ENCODE peak calls at places on chromosome 4, in eight cellular contexts. B, H, F, C, V, Z, O and J are unnamed samples.
A peak's percentile ranks its signal among the peaks of the same experiment; 100 is the strongest.

GRCh38 chr4:159983080-159983479 is 880.2 kb downstream of the RAPGEF2 start:
- DNase-seq in B (no peak), H (no peak), F (no peak), C (no peak), V (no peak), Z (no peak), O (no peak), J (no peak)

GRCh38 chr4:94550352-94550751 is 98.6 kb downstream of the PDLIM5 start:
- DNase-seq in B (no peak), H (no peak), F (no peak), C (no peak), V (no peak), Z (no peak), O (no peak), J (no peak)

GRCh38 chr4:21949073-21949457 is 493 bp upstream of the KCNIP4 start:
- DNase-seq in B (peak; percentile 17), H (no peak), F (no peak), C (no peak), V (no peak), Z (no peak), O (peak; percentile 30), J (no peak)

GRCh38 chr4:8525383-8526120 is 54.6 kb upstream of the GPR78 start:
- DNase-seq in B (peak; percentile 69), H (no peak), F (no peak), C (no peak), V (no peak), Z (no peak), O (no peak), J (no peak)

GRCh38 chr4:87060957-87061356 is 126.1 kb downstream of the AFF1 start:
- DNase-seq in B (no peak), H (no peak), F (no peak), C (no peak), V (no peak), Z (no peak), O (no peak), J (no peak)

GRCh38 chr4:153238146-153238919 is 34.1 kb downstream of the TRIM2 start:
- DNase-seq in B (no peak), H (no peak), F (no peak), C (no peak), V (no peak), Z (no peak), O (no peak), J (no peak)

GRCh38 chr4:56468097-56468422 is 643 bp downstream of the SRP72 start:
- DNase-seq in B (peak; percentile 35), H (peak; percentile 7), F (peak; percentile 56), C (no peak), V (no peak), Z (no peak), O (peak; percentile 62), J (no peak)

GRCh38 chr4:170272959-170273358 is 183.2 kb upstream of the AADAT start:
- DNase-seq in B (no peak), H (no peak), F (no peak), C (no peak), V (no peak), Z (no peak), O (no peak), J (no peak)

GRCh38 chr4:23033796-23034195 is 341.1 kb downstream of the GBA3 start:
- DNase-seq in B (no peak), H (no peak), F (no peak), C (no peak), V (no peak), Z (no peak), O (no peak), J (no peak)

GRCh38 chr4:23085249-23085568 is 392.5 kb downstream of the GBA3 start:
- DNase-seq in B (no peak), H (no peak), F (no peak), C (no peak), V (no peak), Z (no peak), O (no peak), J (no peak)

GRCh38 chr4:33369366-33369899 is 2649.3 kb downstream of the PCDH7 start:
- DNase-seq in B (peak; percentile 68), H (no peak), F (no peak), C (no peak), V (no peak), Z (no peak), O (no peak), J (no peak)

GRCh38 chr4:174592256-174592984 is 70.1 kb upstream of the HPGD start:
- DNase-seq in B (peak; percentile 26), H (no peak), F (no peak), C (no peak), V (no peak), Z (no peak), O (no peak), J (no peak)

GRCh38 chr4:137692205-137692604 is 159.9 kb upstream of the PCDH18 start:
- DNase-seq in B (no peak), H (no peak), F (no peak), C (no peak), V (no peak), Z (no peak), O (no peak), J (no peak)

GRCh38 chr4:128481752-128482480 is 194.3 kb upstream of the PGRMC2 start:
- DNase-seq in B (no peak), H (no peak), F (peak; percentile 10), C (no peak), V (no peak), Z (no peak), O (no peak), J (no peak)
- TF ChIP-seq CTCF in B (no peak), H (no peak), F (no peak), C (no peak), V (no peak), Z (no peak), O (no peak), J (no peak)

DNA sequence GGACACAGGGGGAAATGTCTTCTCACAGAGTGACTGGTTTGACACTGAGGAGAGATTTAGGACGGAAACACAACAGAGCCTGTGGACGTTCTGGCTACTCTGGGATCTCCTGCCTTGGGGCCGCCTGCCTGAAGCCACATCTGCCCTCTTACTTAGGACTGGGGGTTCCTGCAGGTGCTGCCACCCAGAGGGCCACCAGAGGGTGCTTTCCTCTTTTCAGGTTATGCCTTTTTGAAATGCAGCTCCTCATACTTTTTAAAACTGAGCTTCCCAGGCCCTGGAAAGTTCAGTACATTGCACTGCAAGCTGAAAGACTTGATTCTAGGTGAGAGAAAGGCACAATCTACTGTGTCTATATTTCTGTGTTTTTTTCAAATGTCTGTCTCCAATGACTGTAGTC is 92.2 kb upstream of the PGRMC2 start:
- DNase-seq in B (peak; percentile 61), H (no peak), F (peak; percentile 46), C (no peak), V (no peak), Z (no peak), O (peak; percentile 52), J (no peak)
- TF ChIP-seq CTCF in B (peak; percentile 68), H (no peak), F (peak; percentile 68), C (peak; percentile 35), V (peak; percentile 26), Z (no peak), O (peak; percentile 15), J (peak; percentile 32)

GRCh38 chr4:1206299-1207156 is 34.1 kb upstream of the SPON2 start:
- DNase-seq in B (no peak), H (no peak), F (no peak), C (no peak), V (no peak), Z (peak; percentile 70), O (no peak), J (no peak)

GRCh38 chr4:1205641-1206298 is 33.4 kb upstream of the SPON2 start:
- DNase-seq in B (no peak), H (no peak), F (no peak), C (no peak), V (no peak), Z (peak; percentile 67), O (no peak), J (no peak)

GRCh38 chr4:1208266-1208961 is 36.0 kb upstream of the SPON2 start:
- DNase-seq in B (peak; percentile 53), H (no peak), F (no peak), C (peak; percentile 19), V (no peak), Z (no peak), O (no peak), J (no peak)

GRCh38 chr4:1207603-1208265 is 35.4 kb upstream of the SPON2 start:
- DNase-seq in B (peak; percentile 89), H (no peak), F (no peak), C (peak; percentile 31), V (no peak), Z (peak; percentile 72), O (peak; percentile 82), J (peak; percentile 67)

GRCh38 chr4:1207157-1207470 is 34.7 kb upstream of the SPON2 start:
- DNase-seq in B (no peak), H (no peak), F (no peak), C (peak; percentile 22), V (no peak), Z (peak; percentile 66), O (no peak), J (peak; percentile 56)
- TF ChIP-seq CTCF in B (no peak), H (no peak), F (no peak), C (no peak), V (no peak), Z (no peak), O (no peak), J (no peak)

DNA sequence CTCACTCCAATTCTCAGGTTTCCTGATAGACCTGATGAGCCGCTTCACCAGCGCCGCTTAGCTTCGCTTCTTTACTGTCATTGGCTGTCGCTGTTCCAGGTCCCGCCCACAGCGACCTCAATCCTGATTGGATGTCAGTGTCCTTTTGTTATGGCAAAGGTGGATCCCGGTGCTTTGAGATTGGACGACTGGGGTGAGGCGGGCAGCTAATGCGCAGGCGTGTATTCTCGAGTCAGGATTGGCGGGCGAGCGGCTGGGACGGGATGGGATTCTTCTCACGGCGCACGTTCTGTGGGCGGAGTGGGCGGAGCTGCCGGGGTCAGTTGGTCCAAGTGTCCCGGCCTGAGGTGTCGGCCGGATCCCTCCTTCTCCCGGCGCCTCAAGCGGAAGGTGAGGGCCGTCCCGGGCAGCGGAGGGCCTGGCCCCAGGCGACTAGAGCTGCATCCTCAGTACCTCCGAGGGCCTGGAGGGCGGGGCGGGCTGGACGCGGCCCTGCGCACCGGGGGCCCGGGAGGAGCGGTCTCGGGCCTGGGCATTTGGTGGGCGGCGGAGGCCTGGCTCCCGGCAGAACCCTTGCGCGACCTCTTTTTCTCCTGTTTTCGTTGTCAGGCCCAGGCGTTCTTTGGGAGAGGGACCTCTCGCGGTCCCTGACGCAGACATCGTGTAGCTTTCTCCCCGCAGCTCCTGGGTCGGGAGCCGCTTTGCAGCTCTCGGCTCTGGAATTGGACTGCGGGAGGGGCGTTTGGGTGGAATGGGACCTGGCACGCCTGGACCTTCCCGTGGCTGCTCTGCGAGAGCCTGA is at the start of gene SCOC:
- DNase-seq in B (peak; percentile 99), H (peak; percentile 93), F (peak; percentile 99), C (peak; percentile 100), V (peak; percentile 100), Z (peak; percentile 100), O (peak; percentile 100), J (peak; percentile 100)
- TF ChIP-seq CTCF in B (no peak), H (no peak), F (no peak), C (no peak), V (no peak), Z (no peak), O (no peak), J (no peak)

GRCh38 chr4:165355900-165356300 is 22.9 kb upstream of the CPE start:
- DNase-seq in B (peak; percentile 58), H (no peak), F (peak; percentile 43), C (peak; percentile 40), V (no peak), Z (no peak), O (peak; percentile 81), J (no peak)
- TF ChIP-seq CTCF in B (peak; percentile 65), H (no peak), F (peak; percentile 47), C (peak; percentile 56), V (peak; percentile 20), Z (peak; percentile 21), O (no peak), J (peak; percentile 36)